ENCODE peak calls at places on chromosomes 5 and 9, in seven cellular contexts. D is dorsolateral prefrontal cortex, F is OCI-LY7, J is glutamatergic neuron, E is Calu3, T is IMR-90, O is thoracic aorta. X is an unnamed sample.

GRCh38 chr5:168086104-168086610 is 205.3 kb upstream of the WWC1 start:
- DNase-seq in D (no peak), F (no peak), J (no peak), E (peak), T (no peak), O (no peak), X (no peak)

GRCh38 chr5:36444582-36444999 is 142.9 kb upstream of the RANBP3L start:
- DNase-seq in D (no peak), F (no peak), J (no peak), E (peak), T (no peak), O (peak), X (no peak)

GRCh38 chr5:148697177-148697820 is 43.0 kb upstream of the HTR4 start:
- DNase-seq in D (peak), F (no peak), J (no peak), E (no peak), T (peak), O (peak), X (no peak)

GRCh38 chr5:31671339-31671741 is 32.4 kb downstream of the PDZD2 start:
- DNase-seq in D (peak), F (no peak), J (no peak), E (no peak), T (no peak), O (no peak), X (no peak)

GRCh38 chr5:56615750-56616149 is 199.6 kb upstream of the MAP3K1 start:
- DNase-seq in D (no peak), F (no peak), J (no peak), E (no peak), T (peak), O (no peak), X (no peak)

GRCh38 chr9:83472221-83472665 is 66.0 kb downstream of the FRMD3 start:
- DNase-seq in D (no peak), F (no peak), J (no peak), E (peak), T (peak), O (no peak), X (no peak)

GRCh38 chr9:127096208-127096607 is 26.2 kb downstream of the ANGPTL2 start:
- DNase-seq in D (peak), F (no peak), J (no peak), E (no peak), T (no peak), O (no peak), X (no peak)

GRCh38 chr5:55438931-55439477 is 95.8 kb downstream of the PLPP1 start:
- DNase-seq in D (no peak), F (no peak), J (no peak), E (no peak), T (peak), O (no peak), X (no peak)

GRCh38 chr5:128271859-128272446 is 188.4 kb downstream of the SLC12A2 start:
- DNase-seq in D (no peak), F (no peak), J (no peak), E (peak), T (peak), O (no peak), X (no peak)

GRCh38 chr5:128844354-128844923 is 120.8 kb upstream of the SLC27A6 start:
- DNase-seq in D (no peak), F (no peak), J (no peak), E (no peak), T (peak), O (no peak), X (peak)

GRCh38 chr9:126334626-126335621 is 8.3 kb downstream of the MVB12B start:
- DNase-seq in D (no peak), F (no peak), J (no peak), E (peak), T (peak), O (no peak), X (no peak)

GRCh38 chr5:141637693-141638419 is 1.1 kb downstream of the RELL2 start:
- DNase-seq in D (no peak), F (peak), J (peak), E (peak), T (peak), O (no peak), X (peak)

GRCh38 chr9:134323741-134324358 is 2.4 kb upstream of the RXRA start:
- DNase-seq in D (no peak), F (no peak), J (peak), E (no peak), T (no peak), O (peak), X (no peak)

GRCh38 chr5:91632871-91633270 is 249.8 kb upstream of the ARRDC3 start:
- DNase-seq in D (no peak), F (no peak), J (no peak), E (no peak), T (no peak), O (no peak), X (peak)

GRCh38 chr5:14351845-14352712 is 208.9 kb downstream of the TRIO start:
- DNase-seq in D (peak), F (peak), J (peak), E (peak), T (peak), O (no peak), X (peak)

GRCh38 chr9:78542491-78543175 is 245.7 kb downstream of the PSAT1 start:
- DNase-seq in D (no peak), F (no peak), J (peak), E (no peak), T (no peak), O (no peak), X (no peak)

GRCh38 chr5:105506692-105507277 is 1944.2 kb upstream of the NUDT12 start:
- DNase-seq in D (no peak), F (peak), J (peak), E (peak), T (peak), O (no peak), X (peak)

GRCh38 chr5:160092519-160092918 is 26.7 kb downstream of the PWWP2A start:
- DNase-seq in D (no peak), F (no peak), J (no peak), E (no peak), T (no peak), O (no peak), X (no peak)

GRCh38 chr9:124286292-124286931 is 28.7 kb downstream of the NEK6 start:
- DNase-seq in D (no peak), F (peak), J (no peak), E (peak), T (peak), O (no peak), X (peak)

GRCh38 chr5:161233553-161233952 is 313.0 kb downstream of the GABRB2 start:
- DNase-seq in D (no peak), F (no peak), J (no peak), E (no peak), T (no peak), O (no peak), X (no peak)

GRCh38 chr9:127207734-127208410 is 56.7 kb upstream of the GARNL3 start:
- DNase-seq in D (no peak), F (no peak), J (peak), E (no peak), T (no peak), O (no peak), X (no peak)

GRCh38 chr9:114271556-114272510 is 51.1 kb upstream of the ORM1 start:
- DNase-seq in D (peak), F (peak), J (peak), E (peak), T (peak), O (no peak), X (peak)

DNA sequence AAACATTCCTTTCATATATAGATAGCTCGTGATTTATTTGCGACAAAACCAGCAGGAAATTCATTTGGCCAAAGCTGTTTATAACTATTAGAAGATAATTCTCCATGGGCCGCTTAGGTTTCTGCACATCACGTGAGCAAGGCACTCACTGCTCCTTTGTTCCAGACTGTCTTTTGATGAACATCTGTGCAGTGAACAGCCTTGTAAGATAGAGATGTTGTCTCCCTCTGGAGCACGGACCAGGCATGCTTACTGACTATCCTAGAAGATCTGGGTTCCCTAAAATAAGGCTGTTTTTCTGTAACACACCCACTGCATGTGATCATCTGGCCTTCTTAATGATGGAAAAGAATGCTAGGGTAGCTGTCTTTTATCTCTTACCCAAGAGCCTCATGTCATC is 30.9 kb downstream of the YIPF5 start:
- DNase-seq in D (peak), F (no peak), J (no peak), E (no peak), T (peak), O (no peak), X (no peak)
- TF ChIP-seq CTCF in D (no peak), F (no peak), J (no peak), E (no peak), T (peak), O (no peak), X (no peak)

GRCh38 chr9:137785704-137786161 is 91.8 kb upstream of the CACNA1B start:
- DNase-seq in D (no peak), F (no peak), J (no peak), E (no peak), T (peak), O (no peak), X (no peak)
- TF ChIP-seq CTCF in D (no peak), F (no peak), J (no peak), E (no peak), T (no peak), O (no peak), X (no peak)

DNA sequence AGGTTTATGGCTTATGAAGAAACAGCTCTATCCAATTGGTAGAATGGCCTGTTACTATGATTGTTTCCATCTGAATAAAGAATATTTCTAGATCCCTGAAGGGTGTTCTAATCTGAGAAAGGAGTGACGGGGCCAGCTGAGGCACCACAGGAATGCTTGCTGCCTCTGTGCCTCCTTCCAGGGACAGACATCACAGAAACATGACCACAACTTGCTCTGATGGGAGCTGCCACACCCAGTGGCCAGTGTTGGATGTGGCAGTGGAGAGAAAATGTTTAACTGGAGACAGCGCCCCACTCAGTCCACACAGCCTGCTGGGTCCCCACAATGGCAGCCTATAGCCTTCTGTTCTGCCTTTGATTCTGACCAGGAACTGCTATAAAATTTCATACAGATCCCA is 38.6 kb upstream of the TESK1 start:
- DNase-seq in D (no peak), F (no peak), J (no peak), E (no peak), T (no peak), O (no peak), X (no peak)
- TF ChIP-seq CTCF in D (no peak), F (peak), J (no peak), E (no peak), T (no peak), O (no peak), X (peak)

GRCh38 chr9:95043826-95044225 is 273.7 kb downstream of the FANCC start:
- DNase-seq in D (no peak), F (no peak), J (no peak), E (no peak), T (no peak), O (no peak), X (no peak)

GRCh38 chr9:95045751-95046150 is 271.8 kb downstream of the FANCC start:
- DNase-seq in D (no peak), F (no peak), J (no peak), E (no peak), T (no peak), O (no peak), X (no peak)

GRCh38 chr9:95047452-95048224 is 269.9 kb downstream of the FANCC start:
- DNase-seq in D (no peak), F (no peak), J (no peak), E (no peak), T (no peak), O (no peak), X (no peak)

GRCh38 chr9:95048225-95049087 is 269.1 kb downstream of the FANCC start:
- DNase-seq in D (no peak), F (no peak), J (peak), E (peak), T (no peak), O (no peak), X (peak)

GRCh38 chr9:95044731-95045508 is 272.6 kb downstream of the FANCC start:
- DNase-seq in D (no peak), F (no peak), J (peak), E (peak), T (no peak), O (no peak), X (no peak)
- TF ChIP-seq CTCF in D (no peak), F (no peak), J (peak), E (peak), T (peak), O (peak), X (no peak)

GRCh38 chr9:101486693-101487442 is 46.8 kb upstream of the RNF20 start:
- DNase-seq in D (peak), F (no peak), J (peak), E (peak), T (peak), O (no peak), X (no peak)
- TF ChIP-seq CTCF in D (peak), F (no peak), J (no peak), E (no peak), T (peak), O (no peak), X (no peak)